ENCODE peak calls at places on chromosomes 4 and X, in four cellular contexts. P is breast epithelium; V is stimulated activated CD4-positive, alpha-beta T cell treated with anti-CD3 and anti-CD28 coated beads, Interleukin-1b, Interleukin-23, amount 100 ng/mL, for 24 hours; K is progenitor cell of endocrine pancreas. C is an unnamed sample.

GRCh38 chrX:71871367-71871766 is 39.3 kb upstream of the NHSL2 start:
- DNase-seq in P (no peak), V (no peak), K (no peak), C (peak)

GRCh38 chr4:143417679-143418403 is 81.2 kb downstream of the GAB1 start:
- DNase-seq in P (no peak), V (no peak), K (no peak), C (no peak)

GRCh38 chr4:24219171-24219570 is 329.3 kb upstream of the PPARGC1A start:
- DNase-seq in P (no peak), V (no peak), K (no peak), C (no peak)

GRCh38 chr4:2177443-2178093 is 64.4 kb downstream of the HAUS3 start:
- DNase-seq in P (no peak), V (no peak), K (no peak), C (no peak)

GRCh38 chrX:153392642-153393321 is 8.4 kb downstream of the PNMA6E start:
- DNase-seq in P (no peak), V (no peak), K (no peak), C (no peak)

GRCh38 chr4:137705171-137705783 is 173.0 kb upstream of the PCDH18 start:
- DNase-seq in P (no peak), V (no peak), K (no peak), C (no peak)

GRCh38 chr4:173057906-173058305 is 110.7 kb upstream of the GALNT7 start:
- DNase-seq in P (no peak), V (no peak), K (no peak), C (no peak)

GRCh38 chrX:117628381-117628780 is 488.2 kb downstream of the KLHL13 start:
- DNase-seq in P (no peak), V (no peak), K (no peak), C (no peak)

GRCh38 chr4:109128589-109128988 is 173.9 kb downstream of the COL25A1 start:
- DNase-seq in P (no peak), V (no peak), K (no peak), C (no peak)

GRCh38 chr4:94621491-94622080 is 136.2 kb upstream of the BMPR1B start:
- DNase-seq in P (no peak), V (no peak), K (no peak), C (no peak)

GRCh38 chr4:31349907-31350306 is 629.7 kb downstream of the PCDH7 start:
- DNase-seq in P (no peak), V (no peak), K (no peak), C (peak)

GRCh38 chr4:189088783-189089182 is 851.9 kb upstream of the FRG1 start:
- DNase-seq in P (no peak), V (no peak), K (no peak), C (no peak)

GRCh38 chr4:53022162-53023100 is 160.3 kb downstream of the RASL11B start:
- DNase-seq in P (no peak), V (no peak), K (no peak), C (no peak)

GRCh38 chr4:162456106-162456505 is 292.3 kb upstream of the FSTL5 start:
- DNase-seq in P (no peak), V (no peak), K (no peak), C (no peak)

GRCh38 chr4:145538636-145539035 is 57.0 kb downstream of the SMAD1 start:
- DNase-seq in P (no peak), V (no peak), K (no peak), C (no peak)

GRCh38 chr4:139795476-139795875 is 129.9 kb downstream of the MGST2 start:
- DNase-seq in P (no peak), V (no peak), K (no peak), C (no peak)

GRCh38 chr4:168569066-168569908 is 72.4 kb downstream of the PALLD start:
- DNase-seq in P (no peak), V (no peak), K (no peak), C (no peak)

GRCh38 chr4:40837094-40837870 is 87.5 kb downstream of the NSUN7 start:
- DNase-seq in P (no peak), V (no peak), K (no peak), C (peak)